ENCODE peak calls at places on chromosome 19, in nine cellular contexts. U, O, W, V, H, T, Q, J and M are unnamed samples.

GRCh38 chr19:848457-848921 is 3.6 kb upstream of the ELANE start:
- DNase-seq in Q (no peak), J (no peak), T (no peak), H (no peak), U (no peak), O (no peak), W (no peak), V (no peak), M (no peak)

GRCh38 chr19:3082331-3082730 is 11.8 kb upstream of the GNA11 start:
- DNase-seq in O (no peak), U (no peak), H (no peak), W (no peak), T (no peak), V (no peak), J (no peak), Q (no peak), M (no peak)

GRCh38 chr19:7199613-7200533 is 94.3 kb downstream of the INSR start:
- DNase-seq in Q (no peak), U (no peak), W (no peak), O (no peak), H (no peak), T (no peak), J (no peak), V (no peak), M (peak)

GRCh38 chr19:11530432-11530831 is 1.5 kb upstream of the ECSIT start:
- DNase-seq in J (peak), W (peak), Q (peak), H (peak), T (peak), U (peak), V (no peak), O (peak), M (peak)

GRCh38 chr19:799076-799881 is 2.0 kb downstream of the PTBP1 start:
- DNase-seq in V (no peak), H (no peak), J (no peak), W (no peak), Q (peak), T (no peak), U (no peak), O (peak), M (no peak)

GRCh38 chr19:19319725-19320361 is 466 bp downstream of the SUGP1 start:
- DNase-seq in T (no peak), H (no peak), Q (no peak), J (no peak), W (no peak), V (no peak), O (peak), U (no peak), M (no peak)

GRCh38 chr19:28472843-28473242 is 740.1 kb downstream of the UQCRFS1 start:
- DNase-seq in U (no peak), J (no peak), Q (no peak), H (peak), W (peak), O (no peak), T (peak), V (no peak), M (no peak)

GRCh38 chr19:18045307-18046013 is 37.5 kb downstream of the ARRDC2 start:
- DNase-seq in H (no peak), V (no peak), U (no peak), O (no peak), J (no peak), T (no peak), W (no peak), Q (peak), M (peak)

GRCh38 chr19:15124572-15125231 is 17.5 kb downstream of the SYDE1 start:
- DNase-seq in V (no peak), Q (peak), H (peak), J (no peak), O (no peak), W (no peak), T (no peak), U (no peak), M (peak)

GRCh38 chr19:54517483-54517882 is 14.9 kb downstream of the LAIR2 start:
- DNase-seq in O (peak), H (peak), T (no peak), W (peak), Q (peak), V (peak), J (no peak), U (peak), M (peak)

GRCh38 chr19:4705413-4706131 is 18.1 kb downstream of the DPP9 start:
- DNase-seq in T (no peak), J (no peak), H (no peak), U (no peak), Q (no peak), W (no peak), O (no peak), V (no peak), M (no peak)

GRCh38 chr19:30406220-30406944 is 34.2 kb downstream of the ZNF536 start:
- DNase-seq in V (no peak), H (no peak), U (peak), W (no peak), J (no peak), T (no peak), O (peak), Q (no peak), M (peak)

GRCh38 chr19:40225440-40226305 is 816 bp downstream of the CCNP start:
- DNase-seq in H (no peak), V (no peak), W (no peak), U (no peak), Q (no peak), T (no peak), O (no peak), J (no peak), M (no peak)

GRCh38 chr19:34577531-34578101 is 96.1 kb downstream of the WTIP start:
- DNase-seq in O (no peak), W (no peak), J (no peak), U (no peak), T (no peak), H (no peak), V (no peak), Q (no peak), M (no peak)

GRCh38 chr19:1811472-1811894 is 593 bp downstream of the ATP8B3 start:
- DNase-seq in U (peak), V (peak), W (peak), O (peak), T (peak), J (no peak), H (peak), Q (peak), M (no peak)

GRCh38 chr19:15378529-15379082 is 981 bp downstream of the AKAP8 start:
- DNase-seq in J (no peak), T (no peak), Q (peak), O (peak), W (peak), U (no peak), H (peak), V (peak), M (peak)

GRCh38 chr19:3818479-3818878 is 32.3 kb upstream of the MATK start:
- DNase-seq in W (no peak), O (no peak), V (no peak), J (no peak), T (no peak), H (no peak), U (no peak), Q (no peak), M (no peak)

GRCh38 chr19:52566588-52566987 is 3.5 kb upstream of the ZNF701 start:
- DNase-seq in Q (no peak), W (no peak), T (no peak), H (no peak), V (no peak), O (no peak), U (no peak), J (no peak), M (no peak)

GRCh38 chr19:1860133-1860775 is 3.1 kb downstream of the KLF16 start:
- DNase-seq in U (peak), H (peak), Q (peak), T (no peak), W (peak), V (no peak), J (no peak), O (peak), M (peak)

GRCh38 chr19:35249848-35250711 is 1.3 kb downstream of the LSR start:
- DNase-seq in U (no peak), O (no peak), J (no peak), T (peak), H (no peak), Q (peak), V (no peak), W (peak), M (no peak)